ENCODE peak calls at places on chromosomes 1 and 21, in seven cellular contexts. One of them, this sample, is unnamed.

GRCh38 chr1:113904292-113904673 is 316 bp downstream of the AP4B1 start:
- DNase-seq in activated naive CD4-positive, alpha-beta T cell treated with anti-CD3 and anti-CD28 coated beads, Interleukin-2, amount 10 ng/mL, durations not matched to agents 7 days and 5 days: peak; percentile 76
- DNase-seq in prostate gland: no peak
- DNase-seq in HEK293T: peak; percentile 63
- DNase-seq in AML-193: peak; percentile 45
- DNase-seq in AG08396: no peak
- DNase-seq in left kidney: no peak
- DNase-seq in this sample: peak; percentile 36

GRCh38 chr1:12530462-12531168 is 87.4 kb downstream of the DHRS3 start:
- DNase-seq in prostate gland: no peak
- DNase-seq in AG08396: no peak
- DNase-seq in activated naive CD4-positive, alpha-beta T cell treated with anti-CD3 and anti-CD28 coated beads, Interleukin-2, amount 10 ng/mL, durations not matched to agents 7 days and 5 days: no peak
- DNase-seq in HEK293T: no peak
- DNase-seq in left kidney: no peak
- DNase-seq in AML-193: no peak
- DNase-seq in this sample: no peak

GRCh38 chr1:3159121-3159520 is 90.1 kb downstream of the PRDM16 start:
- DNase-seq in prostate gland: no peak
- DNase-seq in AG08396: no peak
- DNase-seq in activated naive CD4-positive, alpha-beta T cell treated with anti-CD3 and anti-CD28 coated beads, Interleukin-2, amount 10 ng/mL, durations not matched to agents 7 days and 5 days: no peak
- DNase-seq in AML-193: no peak
- DNase-seq in HEK293T: no peak
- DNase-seq in left kidney: no peak
- DNase-seq in this sample: no peak

GRCh38 chr1:204941415-204942338 is 71.0 kb downstream of the NFASC start:
- DNase-seq in AG08396: peak; percentile 79
- DNase-seq in HEK293T: peak; percentile 83
- DNase-seq in AML-193: peak; percentile 25
- DNase-seq in activated naive CD4-positive, alpha-beta T cell treated with anti-CD3 and anti-CD28 coated beads, Interleukin-2, amount 10 ng/mL, durations not matched to agents 7 days and 5 days: peak; percentile 72
- DNase-seq in prostate gland: peak; percentile 12
- DNase-seq in left kidney: peak; percentile 87
- DNase-seq in this sample: peak; percentile 65

GRCh38 chr1:243420369-243420768 is 164.5 kb downstream of the SDCCAG8 start:
- DNase-seq in HEK293T: no peak
- DNase-seq in left kidney: no peak
- DNase-seq in activated naive CD4-positive, alpha-beta T cell treated with anti-CD3 and anti-CD28 coated beads, Interleukin-2, amount 10 ng/mL, durations not matched to agents 7 days and 5 days: no peak
- DNase-seq in AML-193: no peak
- DNase-seq in AG08396: no peak
- DNase-seq in prostate gland: no peak
- DNase-seq in this sample: no peak

GRCh38 chr1:20184997-20185833 is 681 bp upstream of the UBXN10 start:
- DNase-seq in left kidney: no peak
- DNase-seq in AG08396: no peak
- DNase-seq in AML-193: peak; percentile 13
- DNase-seq in activated naive CD4-positive, alpha-beta T cell treated with anti-CD3 and anti-CD28 coated beads, Interleukin-2, amount 10 ng/mL, durations not matched to agents 7 days and 5 days: peak; percentile 82
- DNase-seq in HEK293T: no peak
- DNase-seq in prostate gland: no peak
- DNase-seq in this sample: no peak

GRCh38 chr21:39441502-39442475 is 3.8 kb downstream of the LCA5L start:
- DNase-seq in prostate gland: no peak
- DNase-seq in activated naive CD4-positive, alpha-beta T cell treated with anti-CD3 and anti-CD28 coated beads, Interleukin-2, amount 10 ng/mL, durations not matched to agents 7 days and 5 days: peak; percentile 59
- DNase-seq in AML-193: peak; percentile 72
- DNase-seq in left kidney: peak; percentile 89
- DNase-seq in HEK293T: peak; percentile 62
- DNase-seq in AG08396: peak; percentile 57
- DNase-seq in this sample: peak; percentile 46

GRCh38 chr1:31932491-31933316 is 5.5 kb downstream of the PTP4A2 start:
- DNase-seq in left kidney: no peak
- DNase-seq in HEK293T: no peak
- DNase-seq in AML-193: no peak
- DNase-seq in activated naive CD4-positive, alpha-beta T cell treated with anti-CD3 and anti-CD28 coated beads, Interleukin-2, amount 10 ng/mL, durations not matched to agents 7 days and 5 days: no peak
- DNase-seq in prostate gland: no peak
- DNase-seq in AG08396: no peak
- DNase-seq in this sample: no peak

GRCh38 chr1:168603501-168604107 is 27.2 kb downstream of the XCL1 start:
- DNase-seq in HEK293T: peak; percentile 78
- DNase-seq in AG08396: peak; percentile 59
- DNase-seq in left kidney: peak; percentile 90
- DNase-seq in prostate gland: peak; percentile 74
- DNase-seq in activated naive CD4-positive, alpha-beta T cell treated with anti-CD3 and anti-CD28 coated beads, Interleukin-2, amount 10 ng/mL, durations not matched to agents 7 days and 5 days: peak; percentile 82
- DNase-seq in AML-193: peak; percentile 32
- DNase-seq in this sample: peak; percentile 60

GRCh38 chr1:31483012-31483946 is 70.3 kb downstream of the SERINC2 start:
- DNase-seq in activated naive CD4-positive, alpha-beta T cell treated with anti-CD3 and anti-CD28 coated beads, Interleukin-2, amount 10 ng/mL, durations not matched to agents 7 days and 5 days: no peak
- DNase-seq in AG08396: peak; percentile 54
- DNase-seq in HEK293T: no peak
- DNase-seq in prostate gland: peak; percentile 62
- DNase-seq in left kidney: peak; percentile 41
- DNase-seq in AML-193: peak; percentile 98
- DNase-seq in this sample: no peak

GRCh38 chr1:156648951-156649350 is 7.0 kb downstream of the BCAN start:
- DNase-seq in prostate gland: no peak
- DNase-seq in AG08396: no peak
- DNase-seq in HEK293T: no peak
- DNase-seq in activated naive CD4-positive, alpha-beta T cell treated with anti-CD3 and anti-CD28 coated beads, Interleukin-2, amount 10 ng/mL, durations not matched to agents 7 days and 5 days: no peak
- DNase-seq in left kidney: no peak
- DNase-seq in AML-193: no peak
- DNase-seq in this sample: no peak

GRCh38 chr1:232142403-232143314 is 487.3 kb downstream of the SIPA1L2 start:
- DNase-seq in AG08396: peak; percentile 29
- DNase-seq in AML-193: no peak
- DNase-seq in left kidney: no peak
- DNase-seq in HEK293T: no peak
- DNase-seq in prostate gland: peak; percentile 21
- DNase-seq in activated naive CD4-positive, alpha-beta T cell treated with anti-CD3 and anti-CD28 coated beads, Interleukin-2, amount 10 ng/mL, durations not matched to agents 7 days and 5 days: no peak
- DNase-seq in this sample: no peak

GRCh38 chr1:29633784-29634183 is 397.5 kb downstream of the PTPRU start:
- DNase-seq in prostate gland: no peak
- DNase-seq in activated naive CD4-positive, alpha-beta T cell treated with anti-CD3 and anti-CD28 coated beads, Interleukin-2, amount 10 ng/mL, durations not matched to agents 7 days and 5 days: no peak
- DNase-seq in AG08396: no peak
- DNase-seq in AML-193: no peak
- DNase-seq in HEK293T: no peak
- DNase-seq in left kidney: peak; percentile 48
- DNase-seq in this sample: no peak

GRCh38 chr1:224528900-224529299 is 87.2 kb upstream of the CNIH3 start:
- DNase-seq in AML-193: no peak
- DNase-seq in HEK293T: no peak
- DNase-seq in activated naive CD4-positive, alpha-beta T cell treated with anti-CD3 and anti-CD28 coated beads, Interleukin-2, amount 10 ng/mL, durations not matched to agents 7 days and 5 days: no peak
- DNase-seq in AG08396: peak; percentile 72
- DNase-seq in left kidney: peak; percentile 52
- DNase-seq in prostate gland: no peak
- DNase-seq in this sample: no peak

GRCh38 chr1:180917306-180918065 is 4.8 kb downstream of the KIAA1614 start:
- DNase-seq in HEK293T: no peak
- DNase-seq in AG08396: peak; percentile 75
- DNase-seq in left kidney: peak; percentile 32
- DNase-seq in AML-193: peak; percentile 20
- DNase-seq in prostate gland: no peak
- DNase-seq in activated naive CD4-positive, alpha-beta T cell treated with anti-CD3 and anti-CD28 coated beads, Interleukin-2, amount 10 ng/mL, durations not matched to agents 7 days and 5 days: no peak
- DNase-seq in this sample: no peak

GRCh38 chr1:85936470-85936869 is 220.1 kb downstream of the COL24A1 start:
- DNase-seq in AG08396: no peak
- DNase-seq in left kidney: no peak
- DNase-seq in activated naive CD4-positive, alpha-beta T cell treated with anti-CD3 and anti-CD28 coated beads, Interleukin-2, amount 10 ng/mL, durations not matched to agents 7 days and 5 days: no peak
- DNase-seq in AML-193: no peak
- DNase-seq in HEK293T: no peak
- DNase-seq in prostate gland: no peak
- DNase-seq in this sample: no peak

GRCh38 chr1:203631946-203632345 is 5.3 kb downstream of the ATP2B4 start:
- DNase-seq in activated naive CD4-positive, alpha-beta T cell treated with anti-CD3 and anti-CD28 coated beads, Interleukin-2, amount 10 ng/mL, durations not matched to agents 7 days and 5 days: peak; percentile 1
- DNase-seq in AML-193: no peak
- DNase-seq in left kidney: no peak
- DNase-seq in AG08396: no peak
- DNase-seq in prostate gland: no peak
- DNase-seq in HEK293T: no peak
- DNase-seq in this sample: no peak

GRCh38 chr1:20726107-20726911 is 6.2 kb downstream of the SH2D5 start:
- DNase-seq in prostate gland: no peak
- DNase-seq in activated naive CD4-positive, alpha-beta T cell treated with anti-CD3 and anti-CD28 coated beads, Interleukin-2, amount 10 ng/mL, durations not matched to agents 7 days and 5 days: no peak
- DNase-seq in AG08396: no peak
- DNase-seq in AML-193: no peak
- DNase-seq in HEK293T: no peak
- DNase-seq in left kidney: no peak
- DNase-seq in this sample: no peak

GRCh38 chr1:203186446-203187305 is at the start of gene CHI3L1:
- DNase-seq in activated naive CD4-positive, alpha-beta T cell treated with anti-CD3 and anti-CD28 coated beads, Interleukin-2, amount 10 ng/mL, durations not matched to agents 7 days and 5 days: no peak
- DNase-seq in AML-193: peak; percentile 29
- DNase-seq in prostate gland: peak; percentile 57
- DNase-seq in AG08396: no peak
- DNase-seq in left kidney: peak; percentile 56
- DNase-seq in HEK293T: no peak
- DNase-seq in this sample: no peak

GRCh38 chr1:150389650-150390049 is 25.7 kb downstream of the RPRD2 start:
- DNase-seq in HEK293T: no peak
- DNase-seq in left kidney: no peak
- DNase-seq in prostate gland: no peak
- DNase-seq in activated naive CD4-positive, alpha-beta T cell treated with anti-CD3 and anti-CD28 coated beads, Interleukin-2, amount 10 ng/mL, durations not matched to agents 7 days and 5 days: no peak
- DNase-seq in AG08396: no peak
- DNase-seq in AML-193: no peak
- DNase-seq in this sample: no peak

GRCh38 chr1:75643460-75643859 is 32.5 kb upstream of the SLC44A5 start:
- DNase-seq in prostate gland: no peak
- DNase-seq in HEK293T: no peak
- DNase-seq in AML-193: no peak
- DNase-seq in left kidney: peak; percentile 65
- DNase-seq in activated naive CD4-positive, alpha-beta T cell treated with anti-CD3 and anti-CD28 coated beads, Interleukin-2, amount 10 ng/mL, durations not matched to agents 7 days and 5 days: no peak
- DNase-seq in AG08396: no peak
- DNase-seq in this sample: no peak

GRCh38 chr1:94539496-94539895 is 2.1 kb downstream of the F3 start:
- DNase-seq in HEK293T: no peak
- DNase-seq in AG08396: no peak
- DNase-seq in AML-193: peak; percentile 9
- DNase-seq in left kidney: no peak
- DNase-seq in prostate gland: no peak
- DNase-seq in activated naive CD4-positive, alpha-beta T cell treated with anti-CD3 and anti-CD28 coated beads, Interleukin-2, amount 10 ng/mL, durations not matched to agents 7 days and 5 days: no peak
- DNase-seq in this sample: no peak

GRCh38 chr1:226733309-226733708 is 5.8 kb downstream of the ITPKB start:
- DNase-seq in AG08396: no peak
- DNase-seq in activated naive CD4-positive, alpha-beta T cell treated with anti-CD3 and anti-CD28 coated beads, Interleukin-2, amount 10 ng/mL, durations not matched to agents 7 days and 5 days: no peak
- DNase-seq in prostate gland: no peak
- DNase-seq in HEK293T: no peak
- DNase-seq in left kidney: peak; percentile 72
- DNase-seq in AML-193: no peak
- DNase-seq in this sample: no peak

GRCh38 chr1:42738678-42739226 is 1.3 kb downstream of the CLDN19 start:
- DNase-seq in AML-193: no peak
- DNase-seq in prostate gland: no peak
- DNase-seq in AG08396: no peak
- DNase-seq in left kidney: no peak
- DNase-seq in activated naive CD4-positive, alpha-beta T cell treated with anti-CD3 and anti-CD28 coated beads, Interleukin-2, amount 10 ng/mL, durations not matched to agents 7 days and 5 days: no peak
- DNase-seq in HEK293T: no peak
- DNase-seq in this sample: no peak

GRCh38 chr1:44688760-44689446 is 14.4 kb downstream of the ARMH1 start:
- DNase-seq in AML-193: no peak
- DNase-seq in left kidney: no peak
- DNase-seq in HEK293T: no peak
- DNase-seq in AG08396: no peak
- DNase-seq in prostate gland: no peak
- DNase-seq in activated naive CD4-positive, alpha-beta T cell treated with anti-CD3 and anti-CD28 coated beads, Interleukin-2, amount 10 ng/mL, durations not matched to agents 7 days and 5 days: no peak
- DNase-seq in this sample: no peak

GRCh38 chr1:21666572-21667320 is 2.4 kb downstream of the RAP1GAP start:
- DNase-seq in AML-193: no peak
- DNase-seq in left kidney: peak; percentile 44
- DNase-seq in prostate gland: no peak
- DNase-seq in activated naive CD4-positive, alpha-beta T cell treated with anti-CD3 and anti-CD28 coated beads, Interleukin-2, amount 10 ng/mL, durations not matched to agents 7 days and 5 days: peak; percentile 11
- DNase-seq in AG08396: no peak
- DNase-seq in HEK293T: no peak
- DNase-seq in this sample: no peak

GRCh38 chr1:154624756-154625643 is 17.0 kb upstream of the ADAR start:
- DNase-seq in left kidney: no peak
- DNase-seq in activated naive CD4-positive, alpha-beta T cell treated with anti-CD3 and anti-CD28 coated beads, Interleukin-2, amount 10 ng/mL, durations not matched to agents 7 days and 5 days: no peak
- DNase-seq in prostate gland: no peak
- DNase-seq in AML-193: no peak
- DNase-seq in HEK293T: no peak
- DNase-seq in AG08396: peak; percentile 81
- DNase-seq in this sample: no peak

GRCh38 chr1:226733876-226734414 is 5.1 kb downstream of the ITPKB start:
- DNase-seq in left kidney: no peak
- DNase-seq in prostate gland: no peak
- DNase-seq in AML-193: no peak
- DNase-seq in AG08396: no peak
- DNase-seq in activated naive CD4-positive, alpha-beta T cell treated with anti-CD3 and anti-CD28 coated beads, Interleukin-2, amount 10 ng/mL, durations not matched to agents 7 days and 5 days: no peak
- DNase-seq in HEK293T: no peak
- DNase-seq in this sample: no peak

GRCh38 chr1:239976130-239976968 is 115.3 kb upstream of the FMN2 start:
- DNase-seq in AML-193: peak; percentile 8
- DNase-seq in AG08396: peak; percentile 72
- DNase-seq in prostate gland: peak; percentile 22
- DNase-seq in activated naive CD4-positive, alpha-beta T cell treated with anti-CD3 and anti-CD28 coated beads, Interleukin-2, amount 10 ng/mL, durations not matched to agents 7 days and 5 days: peak; percentile 59
- DNase-seq in left kidney: peak; percentile 78
- DNase-seq in HEK293T: peak; percentile 72
- DNase-seq in this sample: peak; percentile 33

GRCh38 chr1:247111636-247112478 is 7.7 kb upstream of the ZNF669 start:
- DNase-seq in left kidney: peak; percentile 85
- DNase-seq in HEK293T: peak; percentile 39
- DNase-seq in AG08396: peak; percentile 89
- DNase-seq in activated naive CD4-positive, alpha-beta T cell treated with anti-CD3 and anti-CD28 coated beads, Interleukin-2, amount 10 ng/mL, durations not matched to agents 7 days and 5 days: no peak
- DNase-seq in AML-193: no peak
- DNase-seq in prostate gland: peak; percentile 26
- DNase-seq in this sample: peak; percentile 88